ENCODE peak calls at places on chromosomes 12 and 14, in eight cellular contexts. S is caudate nucleus; D is spleen; P is HEK293T; M is AG09309; F is tibial artery; C is activated naive CD8-positive, alpha-beta T cell treated with anti-CD3 and anti-CD28 coated beads, Interleukin-2, amount 50 U/mL, for 24 hours; E is substantia nigra. R is an unnamed sample.
A peak's percentile ranks its signal among the peaks of the same experiment; 100 is the strongest.

GRCh38 chr12:113077057-113077858 is 20.7 kb downstream of the DTX1 start:
- DNase-seq in M (no peak), S (no peak), F (no peak), E (no peak), P (no peak), D (no peak), C (no peak), R (no peak)

GRCh38 chr14:97618401-97618800 is 821.2 kb downstream of the VRK1 start:
- DNase-seq in E (no peak), P (no peak), C (no peak), M (no peak), S (no peak), F (no peak), D (no peak), R (no peak)

GRCh38 chr12:117202556-117202955 is 12.3 kb upstream of the FBXO21 start:
- DNase-seq in S (no peak), C (no peak), E (no peak), D (peak; percentile 24), F (no peak), P (no peak), M (no peak), R (no peak)

GRCh38 chr12:124730455-124730932 is 133.2 kb downstream of the SCARB1 start:
- DNase-seq in E (no peak), S (no peak), M (no peak), F (no peak), D (no peak), P (no peak), C (no peak), R (no peak)

GRCh38 chr12:48197549-48197966 is 5.5 kb downstream of the OR10AD1 start:
- DNase-seq in P (peak; percentile 45), C (no peak), D (no peak), M (no peak), S (no peak), E (no peak), F (no peak), R (no peak)

GRCh38 chr12:95857151-95857550 is 1.6 kb upstream of the SNRPF start:
- DNase-seq in M (no peak), F (no peak), P (no peak), S (no peak), C (no peak), E (no peak), D (no peak), R (no peak)

GRCh38 chr12:12449533-12450025 is 92.7 kb downstream of the BORCS5 start:
- DNase-seq in M (no peak), P (no peak), C (no peak), E (no peak), S (no peak), F (no peak), D (no peak), R (peak; percentile 87)

GRCh38 chr12:89492883-89493282 is 31.7 kb downstream of the GALNT4 start:
- DNase-seq in M (no peak), E (no peak), F (no peak), P (no peak), D (no peak), S (no peak), C (no peak), R (no peak)

GRCh38 chr14:33062476-33062875 is 123.8 kb downstream of the NPAS3 start:
- DNase-seq in E (no peak), S (no peak), F (no peak), C (no peak), D (no peak), P (no peak), M (no peak), R (no peak)

GRCh38 chr14:81990312-81990761 is 456.7 kb upstream of the SEL1L start:
- DNase-seq in D (no peak), E (peak; percentile 23), M (no peak), S (no peak), C (peak; percentile 42), F (no peak), P (peak; percentile 36), R (peak; percentile 51)

GRCh38 chr14:68790656-68791077 is 2.2 kb downstream of the ZFP36L1 start:
- DNase-seq in E (no peak), C (peak; percentile 75), D (peak; percentile 71), M (no peak), F (peak; percentile 64), P (no peak), S (no peak), R (no peak)

GRCh38 chr12:26255893-26256645 is 60.7 kb downstream of the SSPN start:
- DNase-seq in P (no peak), S (no peak), C (no peak), E (no peak), F (no peak), M (no peak), D (no peak), R (no peak)

GRCh38 chr14:74599201-74599809 is 12.7 kb downstream of the LTBP2 start:
- DNase-seq in E (no peak), D (no peak), M (no peak), S (no peak), F (peak; percentile 83), P (no peak), C (no peak), R (peak; percentile 72)

GRCh38 chr14:97806871-97807270 is 1009.7 kb downstream of the VRK1 start:
- DNase-seq in F (no peak), M (no peak), C (no peak), E (no peak), P (no peak), D (no peak), S (no peak), R (no peak)

GRCh38 chr12:113097716-113098427 is 37.7 kb downstream of the RASAL1 start:
- DNase-seq in P (no peak), D (no peak), F (no peak), C (no peak), E (peak; percentile 87), M (no peak), S (peak; percentile 72), R (no peak)

GRCh38 chr12:98519257-98519907 is 4.0 kb downstream of the TMPO start:
- DNase-seq in D (no peak), M (no peak), F (no peak), P (no peak), E (no peak), C (no peak), S (no peak), R (no peak)

GRCh38 chr12:68440068-68440581 is 108.0 kb upstream of the MDM1 start:
- DNase-seq in P (no peak), C (no peak), S (no peak), D (no peak), M (no peak), E (no peak), F (no peak), R (no peak)

GRCh38 chr14:70640938-70641547 is 673 bp upstream of the TTC9 start:
- DNase-seq in F (no peak), S (no peak), P (peak; percentile 30), M (no peak), C (peak; percentile 52), D (peak; percentile 85), E (no peak), R (peak; percentile 22)

GRCh38 chr12:119669744-119670472 is 2.0 kb downstream of the PRKAB1 start:
- DNase-seq in D (no peak), C (no peak), S (no peak), M (no peak), P (no peak), F (no peak), E (no peak), R (peak; percentile 56)

GRCh38 chr12:80485222-80485987 is 41.4 kb downstream of the PTPRQ start:
- DNase-seq in P (no peak), E (no peak), M (no peak), C (no peak), S (no peak), F (no peak), D (no peak), R (no peak)

GRCh38 chr12:80044694-80045046 is 54.7 kb upstream of the OTOGL start:
- DNase-seq in F (no peak), C (no peak), E (no peak), M (peak; percentile 64), P (no peak), D (no peak), S (no peak), R (no peak)

GRCh38 chr14:76977793-76978730 is 50.4 kb downstream of the IRF2BPL start:
- DNase-seq in E (no peak), D (peak; percentile 91), F (peak; percentile 78), M (no peak), C (peak; percentile 88), P (no peak), S (no peak), R (no peak)

GRCh38 chr12:119686355-119686754 is 18.4 kb downstream of the PRKAB1 start:
- DNase-seq in C (no peak), S (no peak), F (no peak), P (no peak), E (no peak), D (no peak), M (no peak), R (no peak)

GRCh38 chr12:131959641-131960589 is 10.2 kb downstream of the EP400 start:
- DNase-seq in F (no peak), P (no peak), D (no peak), S (no peak), M (no peak), E (no peak), C (no peak), R (no peak)

GRCh38 chr12:27335364-27336145 is 2.9 kb downstream of the BMAL2 start:
- DNase-seq in D (no peak), P (no peak), F (no peak), M (no peak), E (no peak), C (no peak), S (no peak), R (no peak)

GRCh38 chr12:109625131-109625559 is 51.6 kb downstream of the MVK start:
- DNase-seq in E (peak; percentile 91), D (no peak), M (peak; percentile 14), F (no peak), P (no peak), S (peak; percentile 82), C (no peak), R (no peak)

GRCh38 chr14:41749425-41749824 is 142.7 kb downstream of the LRFN5 start:
- DNase-seq in M (no peak), E (no peak), C (no peak), D (no peak), S (no peak), F (no peak), P (no peak), R (no peak)

GRCh38 chr14:69614592-69614991 is 3.2 kb downstream of the SUSD6 start:
- DNase-seq in M (no peak), D (peak; percentile 87), E (peak; percentile 3), P (no peak), S (no peak), C (no peak), F (peak; percentile 75), R (no peak)

GRCh38 chr14:24430682-24431568 is 1.2 kb downstream of the KHNYN start:
- DNase-seq in F (peak; percentile 80), D (peak; percentile 90), P (no peak), M (no peak), S (no peak), E (no peak), C (peak; percentile 75), R (no peak)

R was measured in prostate gland.